ENCODE peak calls at places on chromosomes 12 and 14, in four cellular contexts. S, G, P and E are unnamed samples.

GRCh38 chr12:101823891-101824290 is 6.9 kb downstream of the GNPTAB start:
- DNase-seq in S (peak), G (no peak), P (peak), E (peak)

GRCh38 chr14:61051046-61051445 is 70.0 kb downstream of the SLC38A6 start:
- DNase-seq in S (no peak), G (no peak), P (no peak), E (no peak)

GRCh38 chr12:95216704-95217376 is 427 bp downstream of the FGD6 start:
- DNase-seq in S (peak), G (no peak), P (peak), E (no peak)

GRCh38 chr12:10235761-10236631 is 23.3 kb downstream of the GABARAPL1 start:
- DNase-seq in S (peak), G (no peak), P (peak), E (no peak)

GRCh38 chr14:103848720-103849077 is 1.3 kb upstream of the PPP1R13B start:
- DNase-seq in S (no peak), G (no peak), P (no peak), E (no peak)

GRCh38 chr12:27109339-27110023 is 27.1 kb upstream of the C12orf71 start:
- DNase-seq in S (no peak), G (no peak), P (no peak), E (no peak)

GRCh38 chr12:132724506-132725220 is 14.0 kb downstream of the PGAM5 start:
- DNase-seq in S (no peak), G (no peak), P (no peak), E (no peak)

GRCh38 chr14:50347521-50347920 is 35.4 kb downstream of the DMAC2L start:
- DNase-seq in S (no peak), G (no peak), P (no peak), E (no peak)

GRCh38 chr12:106760184-106760531 is 14.3 kb upstream of the RIC8B start:
- DNase-seq in S (no peak), G (peak), P (no peak), E (peak)

GRCh38 chr12:12099102-12099501 is 28.4 kb downstream of the BCL2L14 start:
- DNase-seq in S (peak), G (no peak), P (no peak), E (no peak)

GRCh38 chr12:124599074-124599999 is 31.9 kb upstream of the NCOR2 start:
- DNase-seq in S (no peak), G (no peak), P (no peak), E (no peak)

GRCh38 chr12:90965204-90965603 is 10.2 kb upstream of the CCER1 start:
- DNase-seq in S (no peak), G (no peak), P (no peak), E (no peak)

GRCh38 chr12:10941369-10941768 is 2.3 kb upstream of the TAS2R14 start:
- DNase-seq in S (no peak), G (no peak), P (no peak), E (no peak)

GRCh38 chr14:88983755-88984154 is 159.3 kb downstream of the TTC8 start:
- DNase-seq in S (no peak), G (no peak), P (peak), E (no peak)

GRCh38 chr14:99055816-99056215 is 216.2 kb downstream of the BCL11B start:
- DNase-seq in S (no peak), G (no peak), P (no peak), E (no peak)

GRCh38 chr14:46571970-46572369 is 79.6 kb downstream of the RPL10L start:
- DNase-seq in S (no peak), G (no peak), P (no peak), E (no peak)

GRCh38 chr12:16294589-16294988 is 17.1 kb upstream of the SLC15A5 start:
- DNase-seq in S (no peak), G (no peak), P (no peak), E (no peak)

GRCh38 chr12:75196865-75197264 is 12.8 kb downstream of the KCNC2 start:
- DNase-seq in S (no peak), G (no peak), P (no peak), E (no peak)

GRCh38 chr12:121145221-121145620 is 12.5 kb downstream of the P2RX7 start:
- DNase-seq in S (no peak), G (no peak), P (no peak), E (no peak)

GRCh38 chr12:2976581-2976996 is 17.4 kb downstream of the TEAD4 start:
- DNase-seq in S (peak), G (no peak), P (no peak), E (peak)

GRCh38 chr14:55701638-55702037 is 121.6 kb downstream of the KTN1 start:
- DNase-seq in S (no peak), G (peak), P (no peak), E (no peak)

GRCh38 chr14:22263961-22264360 is 325.1 kb downstream of the DAD1 start:
- DNase-seq in S (no peak), G (no peak), P (no peak), E (no peak)

GRCh38 chr12:50313256-50313931 is 30.1 kb upstream of the LIMA1 start:
- DNase-seq in S (no peak), G (no peak), P (no peak), E (no peak)

GRCh38 chr14:100578552-100578951 is 8.7 kb downstream of the BEGAIN start:
- DNase-seq in S (no peak), G (no peak), P (no peak), E (peak)

GRCh38 chr14:78921856-78922255 is 751.7 kb downstream of the NRXN3 start:
- DNase-seq in S (no peak), G (no peak), P (no peak), E (no peak)

GRCh38 chr12:124663206-124663605 is 95.8 kb upstream of the NCOR2 start:
- DNase-seq in S (no peak), G (no peak), P (no peak), E (no peak)

GRCh38 chr12:32274665-32275064 is 124.7 kb upstream of the FGD4 start:
- DNase-seq in S (no peak), G (no peak), P (no peak), E (no peak)

GRCh38 chr14:105029402-105029801 is 8.5 kb upstream of the CDCA4 start:
- DNase-seq in S (peak), G (no peak), P (no peak), E (no peak)

GRCh38 chr14:105025429-105025828 is 4.5 kb upstream of the CDCA4 start:
- DNase-seq in S (no peak), G (no peak), P (no peak), E (no peak)

GRCh38 chr14:105028251-105028927 is 7.5 kb upstream of the CDCA4 start:
- DNase-seq in S (no peak), G (no peak), P (no peak), E (no peak)

GRCh38 chr14:105026033-105026785 is 5.3 kb upstream of the CDCA4 start:
- DNase-seq in S (no peak), G (peak), P (no peak), E (no peak)

DNA sequence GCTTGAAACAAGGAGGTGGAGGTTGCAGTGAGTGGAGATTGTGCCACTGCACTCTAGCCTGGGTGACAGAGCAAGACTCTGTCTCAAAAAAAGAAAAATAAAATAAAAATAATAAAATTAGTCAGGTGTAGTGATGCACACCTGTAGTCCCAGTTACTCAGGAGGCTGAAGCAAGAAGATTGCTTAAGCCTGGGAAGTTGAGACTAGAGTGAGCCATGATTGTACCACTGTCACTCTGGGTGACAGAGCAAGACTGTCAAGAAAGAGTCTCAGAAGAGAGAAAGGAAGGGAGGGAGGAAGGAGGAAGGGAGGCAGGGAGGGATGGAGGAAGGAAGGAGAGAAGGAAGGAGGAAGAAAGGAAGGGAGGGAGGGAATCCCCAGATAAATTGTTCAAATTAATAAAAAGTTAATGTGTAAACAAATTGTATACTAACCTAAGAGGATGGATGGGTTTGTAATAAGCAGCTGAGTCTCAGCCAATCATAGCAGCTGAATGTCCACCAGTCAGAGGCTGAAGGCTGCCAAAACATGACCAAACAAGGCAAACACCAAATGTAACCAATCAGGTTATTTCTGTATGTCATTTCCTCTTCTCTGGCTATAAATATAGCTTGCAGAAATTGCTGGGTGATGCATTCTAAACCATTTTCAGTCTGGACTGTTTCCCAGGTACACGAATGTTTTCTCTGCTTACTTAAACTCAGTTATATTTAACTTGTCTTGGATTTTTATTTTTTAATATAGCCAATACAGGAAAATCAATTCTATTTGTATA is 6.1 kb upstream of the CDCA4 start:
- DNase-seq in S (no peak), G (no peak), P (no peak), E (no peak)
- TF ChIP-seq CTCF in S (no peak), G (no peak), P (no peak), E (no peak)

GRCh38 chr14:56799327-56799645 is 11.0 kb downstream of the OTX2 start:
- DNase-seq in S (no peak), G (no peak), P (no peak), E (no peak)
- TF ChIP-seq MAX in S (no peak), G (no peak), P (no peak), E (no peak)

GRCh38 chr12:14399871-14400270 is 34.4 kb downstream of the ATF7IP start:
- DNase-seq in S (no peak), G (no peak), P (no peak), E (no peak)
- TF ChIP-seq CTCF in S (no peak), G (no peak), P (no peak), E (no peak)

DNA sequence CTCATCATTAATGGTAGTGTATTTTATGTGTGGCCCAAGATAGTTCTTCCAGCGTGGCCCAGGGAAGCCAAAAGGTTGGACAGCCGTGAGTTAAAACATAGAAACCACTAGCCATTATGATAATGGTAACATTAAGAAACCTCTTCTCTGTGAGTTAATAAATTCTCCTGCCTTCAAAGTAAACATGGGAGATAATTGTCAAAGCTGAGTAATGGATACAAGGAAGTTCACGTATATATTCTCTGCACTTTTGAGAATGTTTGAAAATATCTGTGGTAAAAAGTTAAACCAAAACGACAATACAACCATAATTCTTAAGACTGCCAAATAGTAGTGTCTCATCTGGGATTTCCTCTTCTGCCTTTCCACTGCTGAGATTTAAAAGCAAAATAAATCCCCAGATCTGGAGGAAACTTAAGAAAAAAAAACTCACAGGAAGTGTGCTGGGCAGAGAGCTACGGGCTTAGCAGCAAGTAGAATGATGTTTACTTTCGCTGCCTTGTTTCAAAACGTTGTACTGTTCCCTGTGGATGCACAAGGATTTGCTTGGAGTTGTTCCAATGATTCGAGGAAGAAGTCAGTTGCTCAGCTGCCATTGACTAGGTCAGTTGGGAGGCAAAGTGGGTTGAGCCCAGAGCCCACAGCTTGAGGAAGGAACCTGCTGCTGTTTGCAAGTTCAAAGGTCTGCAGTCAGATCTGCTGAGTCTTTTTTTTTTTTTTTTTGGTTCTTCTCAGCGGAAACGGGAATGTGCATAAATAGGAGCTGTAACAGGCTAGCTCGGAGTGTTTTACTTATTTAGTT is 1.7 kb downstream of the TPCN1 start:
- DNase-seq in S (no peak), G (no peak), P (peak), E (no peak)
- TF ChIP-seq MAX in S (no peak), G (no peak), P (peak), E (no peak)

DNA sequence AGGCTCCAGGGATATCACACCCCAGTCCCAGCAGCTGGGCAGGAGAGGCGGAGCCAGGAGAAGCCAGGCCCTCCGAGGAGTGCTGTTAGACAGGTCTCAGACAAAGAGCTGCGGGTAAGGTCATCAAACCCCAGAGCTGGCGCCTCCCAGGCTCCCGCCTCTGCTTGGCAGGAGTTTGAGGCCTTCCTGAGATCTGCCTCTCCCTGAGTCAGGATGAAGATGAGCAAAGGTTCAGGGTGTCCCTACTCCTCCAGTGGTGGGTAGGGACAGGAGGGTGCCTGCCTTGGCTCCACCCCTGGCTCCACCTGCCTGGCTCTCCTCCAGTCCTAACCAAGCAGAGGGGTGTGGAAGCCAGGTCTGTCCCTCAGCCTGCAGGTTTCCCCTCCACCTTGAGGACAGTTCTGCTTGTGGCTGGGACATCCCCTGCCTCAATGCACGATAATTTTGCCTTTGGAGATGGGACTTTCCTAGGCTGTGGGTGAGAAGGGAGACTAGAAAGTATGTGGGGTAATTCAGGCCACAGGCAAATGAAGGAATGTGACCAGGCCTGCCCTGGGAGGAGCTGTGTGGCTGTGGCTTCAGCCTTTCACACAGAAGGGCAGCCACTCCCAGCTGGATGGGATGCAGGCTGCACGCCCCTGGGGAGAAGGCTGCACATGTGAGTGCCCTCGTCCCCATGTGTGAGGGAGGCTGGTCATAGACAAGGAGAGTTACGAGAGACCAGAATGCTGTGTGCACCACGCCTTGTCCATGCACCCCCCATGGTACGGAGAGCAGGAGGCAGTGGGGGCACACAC is 2.2 kb downstream of the PLEKHG6 start:
- DNase-seq in S (no peak), G (peak), P (no peak), E (peak)
- TF ChIP-seq CTCF in S (no peak), G (no peak), P (no peak), E (no peak)